ENCODE peak calls at places on chromosomes 1 and 21, in four cellular contexts. X is T-helper 9 cell; L is naive thymus-derived CD8-positive, alpha-beta T cell; M is HEK293T. H is an unnamed sample.

GRCh38 chr1:228198977-228199590 is 8.8 kb upstream of the OBSCN start:
- DNase-seq in X (no peak), L (no peak), M (no peak), H (no peak)

GRCh38 chr1:39842726-39843305 is 40.5 kb downstream of the TRIT1 start:
- DNase-seq in X (no peak), L (no peak), M (no peak), H (no peak)

GRCh38 chr1:222455188-222455879 is 92.6 kb downstream of the HHIPL2 start:
- DNase-seq in X (peak), L (peak), M (peak), H (peak)

GRCh38 chr1:33347650-33347992 is 26.7 kb upstream of the A3GALT2 start:
- DNase-seq in X (no peak), L (no peak), M (no peak), H (no peak)

GRCh38 chr1:93552751-93553455 is 105.0 kb downstream of the FNBP1L start:
- DNase-seq in X (no peak), L (no peak), M (peak), H (no peak)

GRCh38 chr1:37128091-37128490 is 93.8 kb upstream of the GRIK3 start:
- DNase-seq in X (no peak), L (no peak), M (no peak), H (no peak)

GRCh38 chr1:56071351-56071750 is 508.0 kb downstream of the PLPP3 start:
- DNase-seq in X (no peak), L (no peak), M (no peak), H (no peak)

GRCh38 chr1:1182491-1183220 is 9.0 kb downstream of the TTLL10 start:
- DNase-seq in X (no peak), L (no peak), M (no peak), H (no peak)

GRCh38 chr21:45309069-45309521 is 21.4 kb upstream of the POFUT2 start:
- DNase-seq in X (peak), L (no peak), M (peak), H (peak)

GRCh38 chr1:35808376-35809155 is 750 bp downstream of the AGO4 start:
- DNase-seq in X (no peak), L (no peak), M (peak), H (peak)

GRCh38 chr1:230163205-230163604 is 96.2 kb downstream of the GALNT2 start:
- DNase-seq in X (no peak), L (no peak), M (no peak), H (no peak)

GRCh38 chr1:162145966-162146696 is 76.6 kb downstream of the NOS1AP start:
- DNase-seq in X (no peak), L (no peak), M (peak), H (no peak)

GRCh38 chr1:218711021-218711420 is 365.9 kb downstream of the TGFB2 start:
- DNase-seq in X (no peak), L (no peak), M (no peak), H (no peak)

GRCh38 chr1:60998786-60999185 is 83.6 kb upstream of the NFIA start:
- DNase-seq in X (no peak), L (no peak), M (no peak), H (no peak)

GRCh38 chr21:45965084-45965826 is 16.3 kb upstream of the COL6A1 start:
- DNase-seq in X (no peak), L (no peak), M (no peak), H (no peak)

GRCh38 chr1:15835205-15835740 is 12.2 kb upstream of the SPEN start:
- DNase-seq in X (no peak), L (no peak), M (no peak), H (no peak)

GRCh38 chr1:234239515-234239914 is 133.7 kb upstream of the COA6 start:
- DNase-seq in X (no peak), L (no peak), M (no peak), H (no peak)

GRCh38 chr1:182146286-182146685 is 84.8 kb upstream of the ZNF648 start:
- DNase-seq in X (no peak), L (no peak), M (no peak), H (no peak)

GRCh38 chr1:77671836-77672235 is 10.6 kb downstream of the ZZZ3 start:
- DNase-seq in X (no peak), L (no peak), M (no peak), H (no peak)

GRCh38 chr1:110570307-110570706 is 35.9 kb downstream of the KCNA2 start:
- DNase-seq in X (no peak), L (no peak), M (no peak), H (no peak)

GRCh38 chr1:97433520-97434175 is 487.2 kb downstream of the DPYD start:
- DNase-seq in X (no peak), L (no peak), M (no peak), H (no peak)

GRCh38 chr1:180234369-180235076 is 4.5 kb downstream of the LHX4 start:
- DNase-seq in X (no peak), L (no peak), M (no peak), H (no peak)

GRCh38 chr1:7770620-7770938 is 517 bp upstream of the VAMP3 start:
- DNase-seq in X (no peak), L (no peak), M (no peak), H (no peak)

GRCh38 chr1:165367375-165367993 is 11.0 kb upstream of the LMX1A start:
- DNase-seq in X (peak), L (peak), M (peak), H (peak)

GRCh38 chr1:27070390-27071048 is 57.9 kb upstream of the TENT5B start:
- DNase-seq in X (no peak), L (no peak), M (no peak), H (no peak)

GRCh38 chr1:53138991-53139884 is 3.2 kb downstream of the SLC1A7 start:
- DNase-seq in X (no peak), L (no peak), M (no peak), H (no peak)

GRCh38 chr1:237470712-237471310 is 419.9 kb downstream of the ZP4 start:
- DNase-seq in X (no peak), L (no peak), M (peak), H (no peak)

GRCh38 chr1:221824025-221824424 is 82.1 kb upstream of the DUSP10 start:
- DNase-seq in X (no peak), L (no peak), M (no peak), H (no peak)

GRCh38 chr1:237181731-237182317 is 139.8 kb downstream of the RYR2 start:
- DNase-seq in X (no peak), L (no peak), M (no peak), H (no peak)

GRCh38 chr1:90561926-90562325 is 155.2 kb downstream of the BARHL2 start:
- DNase-seq in X (no peak), L (no peak), M (peak), H (no peak)

GRCh38 chr1:151539321-151540020 is 638 bp upstream of the TUFT1 start:
- DNase-seq in X (no peak), L (no peak), M (peak), H (no peak)

H was measured in CD8-positive, alpha-beta memory T cell.